ENCODE peak calls at places on chromosomes 6 and 20, in seven cellular contexts. N, O, T, K, M, Y and W are unnamed samples.

GRCh38 chr6:108760158-108761050 is 87.8 kb upstream of the ARMC2 start:
- DNase-seq in O (peak; percentile 60), M (no peak), Y (peak; percentile 37), N (no peak), K (peak; percentile 51), T (no peak), W (no peak)

GRCh38 chr6:55980627-55981211 is 105.3 kb upstream of the BMP5 start:
- DNase-seq in Y (peak; percentile 68), O (peak; percentile 41), T (peak; percentile 72), K (no peak), M (no peak), N (peak; percentile 46), W (peak; percentile 47)

GRCh38 chr6:151716446-151717047 is 90.9 kb upstream of the ESR1 start:
- DNase-seq in N (peak; percentile 42), T (peak; percentile 56), K (no peak), Y (no peak), M (no peak), O (no peak), W (peak; percentile 16)

GRCh38 chr6:166296035-166296883 is 11.9 kb downstream of the PRR18 start:
- DNase-seq in T (no peak), K (no peak), Y (no peak), M (no peak), N (no peak), O (no peak), W (no peak)

GRCh38 chr20:53157443-53158408 is 185.6 kb downstream of the TSHZ2 start:
- DNase-seq in K (peak; percentile 73), M (peak; percentile 59), Y (peak; percentile 56), T (peak; percentile 82), O (peak; percentile 53), N (peak; percentile 36), W (peak; percentile 58)

GRCh38 chr6:148407372-148407771 is 64.7 kb downstream of the SASH1 start:
- DNase-seq in M (no peak), N (no peak), Y (peak; percentile 93), K (no peak), O (peak; percentile 97), T (peak; percentile 91), W (no peak)

GRCh38 chr6:134663800-134664535 is 285.9 kb downstream of the ALDH8A1 start:
- DNase-seq in T (no peak), Y (no peak), M (no peak), N (no peak), O (peak; percentile 82), K (no peak), W (no peak)

GRCh38 chr20:2353231-2353630 is 27.5 kb upstream of the TGM6 start:
- DNase-seq in T (no peak), O (no peak), M (no peak), K (no peak), N (no peak), Y (no peak), W (no peak)

GRCh38 chr6:64589961-64590360 is 954.4 kb downstream of the PHF3 start:
- DNase-seq in Y (no peak), K (no peak), N (no peak), M (no peak), T (no peak), O (no peak), W (no peak)

GRCh38 chr20:63896136-63896890 is 1.4 kb downstream of the DNAJC5 start:
- DNase-seq in K (no peak), M (peak; percentile 65), N (peak; percentile 26), T (peak; percentile 25), O (peak; percentile 46), Y (peak; percentile 22), W (no peak)

GRCh38 chr20:32327087-32327681 is 30.9 kb upstream of the ASXL1 start:
- DNase-seq in N (no peak), T (no peak), M (no peak), Y (peak; percentile 90), O (peak; percentile 93), K (no peak), W (no peak)

GRCh38 chr20:58892126-58892931 is 39.8 kb downstream of the GNAS start:
- DNase-seq in N (peak; percentile 78), M (peak; percentile 80), K (peak; percentile 87), O (peak; percentile 50), T (peak; percentile 66), Y (peak; percentile 65), W (peak; percentile 79)

GRCh38 chr6:110688661-110689268 is 126.5 kb downstream of the CDK19 start:
- DNase-seq in Y (no peak), M (peak; percentile 18), N (no peak), K (no peak), T (peak; percentile 60), O (no peak), W (no peak)

GRCh38 chr20:59547596-59547995 is 56.7 kb upstream of the PHACTR3 start:
- DNase-seq in T (no peak), O (no peak), N (no peak), M (no peak), Y (no peak), K (no peak), W (no peak)

GRCh38 chr6:45845546-45845945 is 170.1 kb downstream of the CLIC5 start:
- DNase-seq in O (no peak), Y (peak; percentile 40), K (no peak), M (no peak), N (no peak), T (peak; percentile 47), W (no peak)

DNA sequence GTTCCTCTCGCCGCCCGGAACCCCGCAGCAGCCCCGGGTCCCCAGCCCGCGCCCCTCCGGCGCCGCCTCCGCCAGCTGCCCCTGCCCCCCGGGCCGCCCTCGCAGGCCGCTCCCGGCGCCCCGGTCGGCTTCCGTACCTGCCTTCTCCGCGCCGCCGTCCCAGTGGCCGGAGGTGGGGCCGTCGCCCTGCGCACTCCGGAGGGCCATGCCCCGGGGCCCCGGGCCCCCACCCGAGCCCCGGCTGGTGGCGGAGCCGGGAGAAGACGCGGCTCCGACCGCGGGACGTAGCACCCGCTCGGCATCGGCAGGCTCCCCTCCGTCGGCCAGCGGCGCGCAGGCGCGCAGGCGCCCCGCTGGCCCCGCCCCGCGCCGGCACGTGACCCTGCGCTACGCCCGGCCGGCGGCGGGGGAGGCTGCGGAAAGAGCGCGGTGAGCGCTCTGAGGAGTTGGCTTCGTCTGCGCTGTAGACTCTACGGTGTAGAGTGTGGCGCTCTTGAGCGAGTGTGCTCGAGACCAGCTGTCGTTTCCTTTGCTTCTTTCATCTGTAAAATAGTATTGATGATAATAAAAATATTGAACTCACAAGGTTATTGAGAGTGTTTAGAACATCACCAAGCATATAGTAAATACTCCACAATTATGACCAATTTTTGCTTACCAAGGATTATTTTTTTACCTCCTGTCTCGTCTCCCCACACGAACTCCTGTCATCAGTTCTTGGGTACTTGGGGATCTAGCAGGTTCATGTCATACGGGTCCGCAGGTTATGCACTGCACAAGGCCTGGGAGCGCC is at the start of gene TBC1D20:
- DNase-seq in M (peak; percentile 89), N (peak; percentile 85), K (peak; percentile 86), Y (peak; percentile 89), O (peak; percentile 84), T (peak; percentile 95), W (peak; percentile 86)
- TF ChIP-seq CTCF in M (no peak), N (no peak), K (no peak), Y (peak; percentile 27), O (peak; percentile 37), T (peak; percentile 47), W (no peak)

DNA sequence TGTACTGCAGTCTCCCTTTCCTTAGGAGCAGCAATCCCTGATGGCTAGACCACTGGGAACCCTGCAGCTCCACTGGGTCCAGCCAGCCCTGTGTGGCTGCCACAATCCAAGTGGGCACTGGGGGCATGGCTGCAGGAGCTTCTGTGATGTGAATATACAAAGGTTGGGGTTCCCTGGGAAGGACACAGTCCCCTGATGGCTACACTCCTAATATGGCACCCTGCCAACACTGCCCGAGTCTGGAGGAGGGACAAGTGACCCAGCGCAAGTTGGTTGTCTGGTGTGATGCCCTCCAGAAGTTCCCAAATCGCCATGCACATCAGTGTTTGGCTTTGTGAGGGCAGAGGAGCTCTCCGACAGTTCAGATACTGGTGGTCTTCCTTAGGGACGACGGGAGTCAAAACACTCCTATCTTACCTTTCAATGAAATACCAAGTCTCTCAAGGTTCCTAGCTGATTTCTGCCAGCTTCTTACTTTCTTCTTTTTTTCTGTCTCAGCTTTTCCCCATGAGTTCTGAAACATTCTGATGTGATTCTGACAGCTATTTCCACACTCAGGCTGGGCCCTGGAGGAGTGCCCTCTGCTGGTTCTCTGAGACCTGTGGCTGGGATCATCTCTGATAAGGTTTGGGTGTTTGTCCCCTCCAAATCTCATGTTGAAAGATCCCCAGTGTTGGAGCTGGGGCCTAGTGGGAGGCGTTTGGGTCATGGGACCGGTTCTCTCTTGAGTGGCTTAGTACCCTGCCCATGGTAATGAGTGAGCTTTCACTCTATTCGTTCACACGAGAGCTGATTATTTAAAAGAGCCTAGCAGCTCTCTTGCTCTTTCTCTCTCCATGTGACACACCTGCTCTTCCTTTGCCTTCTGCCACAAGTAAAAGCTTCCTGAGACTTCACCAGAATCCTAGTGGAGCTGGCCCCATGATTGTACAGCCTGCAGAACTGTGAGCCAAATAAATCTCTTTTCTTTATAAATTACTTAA is 15.5 kb upstream of the ZFP57 start:
- DNase-seq in O (no peak), N (peak; percentile 13), T (peak; percentile 48), K (peak; percentile 29), Y (peak; percentile 16), M (no peak), W (peak; percentile 50)
- TF ChIP-seq CTCF in O (peak; percentile 29), N (no peak), T (peak; percentile 74), K (no peak), Y (peak; percentile 73), M (no peak), W (no peak)

DNA sequence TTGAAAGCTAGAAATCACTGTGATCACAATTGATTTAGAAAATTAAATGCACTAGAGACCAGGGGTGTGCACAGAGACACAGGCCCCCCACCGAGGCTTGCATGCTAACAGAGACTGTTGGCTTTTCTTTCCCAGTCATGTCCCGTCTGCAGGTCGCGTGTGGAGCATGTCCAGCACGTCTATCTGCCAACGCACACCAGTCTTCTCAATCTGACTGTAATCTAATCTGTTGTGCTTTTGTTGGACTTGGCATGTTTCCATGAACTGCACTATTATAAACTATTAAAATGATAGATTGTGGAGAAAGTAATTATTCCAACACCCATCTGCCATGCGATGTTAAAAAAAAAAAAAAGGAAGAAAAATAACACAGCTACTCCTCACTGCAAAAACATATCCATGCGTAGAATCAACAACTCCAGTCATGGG is 17.7 kb downstream of the MYLIP start:
- DNase-seq in Y (no peak), O (no peak), K (no peak), N (no peak), T (no peak), M (no peak), W (no peak)
- TF ChIP-seq CTCF in Y (no peak), O (no peak), K (no peak), N (no peak), T (no peak), M (no peak), W (no peak)

GRCh38 chr20:61043681-61044080 is 208.4 kb upstream of the CDH4 start:
- DNase-seq in M (no peak), Y (no peak), T (no peak), N (no peak), O (no peak), K (no peak), W (no peak)

GRCh38 chr20:61042501-61043385 is 209.3 kb upstream of the CDH4 start:
- DNase-seq in N (peak; percentile 20), T (no peak), K (no peak), M (no peak), Y (no peak), O (peak; percentile 18), W (no peak)

GRCh38 chr20:61045091-61045490 is 207.0 kb upstream of the CDH4 start:
- DNase-seq in O (no peak), Y (no peak), K (no peak), M (no peak), T (no peak), N (no peak), W (no peak)

GRCh38 chr20:61045876-61046585 is 206.0 kb upstream of the CDH4 start:
- DNase-seq in M (no peak), O (no peak), K (no peak), Y (no peak), T (no peak), N (peak; percentile 57), W (no peak)

GRCh38 chr20:61044499-61044898 is 207.6 kb upstream of the CDH4 start:
- DNase-seq in T (no peak), M (no peak), Y (no peak), N (peak; percentile 22), O (no peak), K (no peak), W (no peak)
- TF ChIP-seq CTCF in T (no peak), M (no peak), Y (no peak), N (no peak), O (no peak), K (peak; percentile 15), W (peak; percentile 22)